ENCODE peak calls at places on chromosomes 12 and 14, in eight cellular contexts. One of them, this sample, is unnamed.

GRCh38 chr14:68685419-68686211 is 107.3 kb downstream of the ZFP36L1 start:
- DNase-seq in dorsolateral prefrontal cortex: no peak
- DNase-seq in Peyer's patch: no peak
- DNase-seq in B cell: peak; percentile 82
- DNase-seq in BJ: no peak
- DNase-seq in CD4-positive, alpha-beta T cell: peak; percentile 75
- DNase-seq in HFFc6: peak; percentile 63
- DNase-seq in natural killer cell: peak; percentile 66
- DNase-seq in this sample: peak; percentile 88

GRCh38 chr12:108457006-108457733 is 57.9 kb upstream of the FICD start:
- DNase-seq in dorsolateral prefrontal cortex: no peak
- DNase-seq in Peyer's patch: no peak
- DNase-seq in B cell: peak; percentile 30
- DNase-seq in BJ: no peak
- DNase-seq in CD4-positive, alpha-beta T cell: no peak
- DNase-seq in HFFc6: peak; percentile 43
- DNase-seq in natural killer cell: no peak
- DNase-seq in this sample: no peak

GRCh38 chr12:113384778-113385177 is 18.9 kb downstream of the SDS start:
- DNase-seq in dorsolateral prefrontal cortex: no peak
- DNase-seq in Peyer's patch: no peak
- DNase-seq in B cell: no peak
- DNase-seq in BJ: no peak
- DNase-seq in CD4-positive, alpha-beta T cell: no peak
- DNase-seq in HFFc6: no peak
- DNase-seq in natural killer cell: no peak
- DNase-seq in this sample: no peak

GRCh38 chr14:54310151-54310851 is 86.5 kb upstream of the CDKN3 start:
- DNase-seq in dorsolateral prefrontal cortex: no peak
- DNase-seq in Peyer's patch: no peak
- DNase-seq in B cell: no peak
- DNase-seq in BJ: no peak
- DNase-seq in CD4-positive, alpha-beta T cell: no peak
- DNase-seq in HFFc6: no peak
- DNase-seq in natural killer cell: no peak
- DNase-seq in this sample: no peak

GRCh38 chr12:71664411-71665108 is 459 bp downstream of the THAP2 start:
- DNase-seq in dorsolateral prefrontal cortex: no peak
- DNase-seq in Peyer's patch: no peak
- DNase-seq in B cell: no peak
- DNase-seq in BJ: no peak
- DNase-seq in CD4-positive, alpha-beta T cell: no peak
- DNase-seq in HFFc6: no peak
- DNase-seq in natural killer cell: no peak
- DNase-seq in this sample: no peak

GRCh38 chr14:63853831-63854293 is 1.1 kb downstream of the SYNE2 start:
- DNase-seq in dorsolateral prefrontal cortex: no peak
- DNase-seq in Peyer's patch: peak; percentile 54
- DNase-seq in B cell: peak; percentile 46
- DNase-seq in BJ: no peak
- DNase-seq in CD4-positive, alpha-beta T cell: peak; percentile 60
- DNase-seq in HFFc6: peak; percentile 32
- DNase-seq in natural killer cell: peak; percentile 52
- DNase-seq in this sample: no peak

GRCh38 chr12:20125259-20125919 is 242.9 kb upstream of the PDE3A start:
- DNase-seq in dorsolateral prefrontal cortex: no peak
- DNase-seq in Peyer's patch: no peak
- DNase-seq in B cell: no peak
- DNase-seq in BJ: peak; percentile 35
- DNase-seq in CD4-positive, alpha-beta T cell: no peak
- DNase-seq in HFFc6: no peak
- DNase-seq in natural killer cell: no peak
- DNase-seq in this sample: no peak

GRCh38 chr12:12008931-12009611 is 61.7 kb upstream of the BCL2L14 start:
- DNase-seq in dorsolateral prefrontal cortex: no peak
- DNase-seq in Peyer's patch: no peak
- DNase-seq in B cell: no peak
- DNase-seq in BJ: no peak
- DNase-seq in CD4-positive, alpha-beta T cell: peak; percentile 44
- DNase-seq in HFFc6: peak; percentile 62
- DNase-seq in natural killer cell: no peak
- DNase-seq in this sample: peak; percentile 71

GRCh38 chr12:107415834-107416233 is 269.8 kb upstream of the PWP1 start:
- DNase-seq in dorsolateral prefrontal cortex: no peak
- DNase-seq in Peyer's patch: no peak
- DNase-seq in B cell: no peak
- DNase-seq in BJ: peak; percentile 22
- DNase-seq in CD4-positive, alpha-beta T cell: no peak
- DNase-seq in HFFc6: peak; percentile 49
- DNase-seq in natural killer cell: no peak
- DNase-seq in this sample: no peak

GRCh38 chr12:108634225-108634795 is 616 bp upstream of the SELPLG start:
- DNase-seq in dorsolateral prefrontal cortex: no peak
- DNase-seq in Peyer's patch: no peak
- DNase-seq in B cell: no peak
- DNase-seq in BJ: no peak
- DNase-seq in CD4-positive, alpha-beta T cell: peak; percentile 54
- DNase-seq in HFFc6: no peak
- DNase-seq in natural killer cell: peak; percentile 39
- DNase-seq in this sample: peak; percentile 81

GRCh38 chr12:108297424-108297823 is 41.7 kb downstream of the CMKLR1 start:
- DNase-seq in dorsolateral prefrontal cortex: no peak
- DNase-seq in Peyer's patch: no peak
- DNase-seq in B cell: no peak
- DNase-seq in BJ: no peak
- DNase-seq in CD4-positive, alpha-beta T cell: no peak
- DNase-seq in HFFc6: no peak
- DNase-seq in natural killer cell: no peak
- DNase-seq in this sample: no peak

GRCh38 chr12:54215990-54216579 is 27.3 kb upstream of the SMUG1 start:
- DNase-seq in dorsolateral prefrontal cortex: no peak
- DNase-seq in Peyer's patch: no peak
- DNase-seq in B cell: peak; percentile 31
- DNase-seq in BJ: no peak
- DNase-seq in CD4-positive, alpha-beta T cell: no peak
- DNase-seq in HFFc6: no peak
- DNase-seq in natural killer cell: no peak
- DNase-seq in this sample: no peak

GRCh38 chr14:89915114-89915878 is 39.2 kb downstream of the EFCAB11 start:
- DNase-seq in dorsolateral prefrontal cortex: no peak
- DNase-seq in Peyer's patch: no peak
- DNase-seq in B cell: peak; percentile 40
- DNase-seq in BJ: peak; percentile 18
- DNase-seq in CD4-positive, alpha-beta T cell: peak; percentile 55
- DNase-seq in HFFc6: peak; percentile 69
- DNase-seq in natural killer cell: peak; percentile 40
- DNase-seq in this sample: no peak

GRCh38 chr14:58560208-58560607 is 77.6 kb upstream of the DACT1 start:
- DNase-seq in dorsolateral prefrontal cortex: no peak
- DNase-seq in Peyer's patch: no peak
- DNase-seq in B cell: no peak
- DNase-seq in BJ: no peak
- DNase-seq in CD4-positive, alpha-beta T cell: no peak
- DNase-seq in HFFc6: no peak
- DNase-seq in natural killer cell: no peak
- DNase-seq in this sample: no peak

GRCh38 chr12:10191865-10192264 is 13.0 kb downstream of the TMEM52B start:
- DNase-seq in dorsolateral prefrontal cortex: no peak
- DNase-seq in Peyer's patch: no peak
- DNase-seq in B cell: no peak
- DNase-seq in BJ: peak; percentile 89
- DNase-seq in CD4-positive, alpha-beta T cell: no peak
- DNase-seq in HFFc6: peak; percentile 93
- DNase-seq in natural killer cell: no peak
- DNase-seq in this sample: no peak

GRCh38 chr14:22339277-22339676 is 249.7 kb downstream of the DAD1 start:
- DNase-seq in dorsolateral prefrontal cortex: peak; percentile 26
- DNase-seq in Peyer's patch: peak; percentile 48
- DNase-seq in B cell: no peak
- DNase-seq in BJ: no peak
- DNase-seq in CD4-positive, alpha-beta T cell: no peak
- DNase-seq in HFFc6: no peak
- DNase-seq in natural killer cell: no peak
- DNase-seq in this sample: no peak

GRCh38 chr12:62604856-62605255 is 138.2 kb downstream of the MON2 start:
- DNase-seq in dorsolateral prefrontal cortex: no peak
- DNase-seq in Peyer's patch: no peak
- DNase-seq in B cell: no peak
- DNase-seq in BJ: no peak
- DNase-seq in CD4-positive, alpha-beta T cell: no peak
- DNase-seq in HFFc6: peak; percentile 7
- DNase-seq in natural killer cell: no peak
- DNase-seq in this sample: no peak

GRCh38 chr14:100317897-100318808 is 5.0 kb upstream of the SLC25A47 start:
- DNase-seq in dorsolateral prefrontal cortex: peak; percentile 44
- DNase-seq in Peyer's patch: peak; percentile 77
- DNase-seq in B cell: peak; percentile 90
- DNase-seq in BJ: no peak
- DNase-seq in CD4-positive, alpha-beta T cell: peak; percentile 75
- DNase-seq in HFFc6: no peak
- DNase-seq in natural killer cell: peak; percentile 68
- DNase-seq in this sample: no peak

GRCh38 chr12:46050805-46051204 is 60.4 kb upstream of the SCAF11 start:
- DNase-seq in dorsolateral prefrontal cortex: no peak
- DNase-seq in Peyer's patch: no peak
- DNase-seq in B cell: no peak
- DNase-seq in BJ: no peak
- DNase-seq in CD4-positive, alpha-beta T cell: no peak
- DNase-seq in HFFc6: no peak
- DNase-seq in natural killer cell: no peak
- DNase-seq in this sample: no peak

GRCh38 chr12:46046436-46046835 is 56.1 kb upstream of the SCAF11 start:
- DNase-seq in dorsolateral prefrontal cortex: no peak
- DNase-seq in Peyer's patch: no peak
- DNase-seq in B cell: no peak
- DNase-seq in BJ: no peak
- DNase-seq in CD4-positive, alpha-beta T cell: no peak
- DNase-seq in HFFc6: no peak
- DNase-seq in natural killer cell: no peak
- DNase-seq in this sample: no peak

GRCh38 chr12:46043972-46044520 is 53.7 kb upstream of the SCAF11 start:
- DNase-seq in dorsolateral prefrontal cortex: no peak
- DNase-seq in Peyer's patch: no peak
- DNase-seq in B cell: no peak
- DNase-seq in BJ: no peak
- DNase-seq in CD4-positive, alpha-beta T cell: no peak
- DNase-seq in HFFc6: no peak
- DNase-seq in natural killer cell: no peak
- DNase-seq in this sample: no peak

DNA sequence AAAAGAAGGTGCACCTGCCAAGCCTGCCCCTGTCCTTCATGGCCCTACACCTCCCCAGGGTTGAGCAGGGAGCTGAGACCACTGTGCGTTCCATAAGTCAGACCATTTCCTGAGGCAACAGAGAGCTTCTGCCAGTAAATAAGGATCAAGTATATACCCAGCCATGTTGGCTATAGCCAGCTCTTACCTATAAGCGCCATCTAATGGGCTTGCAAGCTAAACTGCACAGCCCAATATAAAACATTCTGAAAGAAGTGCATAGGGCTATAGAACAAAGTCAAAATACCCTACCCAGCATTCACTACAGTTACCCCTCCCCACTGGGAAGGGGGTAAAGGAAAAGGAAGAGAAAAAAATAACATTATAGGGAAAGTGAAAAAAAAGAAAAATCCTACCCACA is 59.3 kb upstream of the SCAF11 start:
- DNase-seq in dorsolateral prefrontal cortex: no peak
- DNase-seq in Peyer's patch: no peak
- DNase-seq in B cell: no peak
- DNase-seq in BJ: no peak
- DNase-seq in CD4-positive, alpha-beta T cell: no peak
- DNase-seq in HFFc6: no peak
- DNase-seq in natural killer cell: no peak
- DNase-seq in this sample: no peak
- TF ChIP-seq CTCF in dorsolateral prefrontal cortex: no peak
- TF ChIP-seq CTCF in Peyer's patch: no peak
- TF ChIP-seq CTCF in B cell: no peak
- TF ChIP-seq CTCF in BJ: no peak
- TF ChIP-seq CTCF in CD4-positive, alpha-beta T cell: no peak
- TF ChIP-seq CTCF in HFFc6: no peak
- TF ChIP-seq CTCF in natural killer cell: no peak
- TF ChIP-seq CTCF in this sample: no peak

GRCh38 chr12:57012600-57013465 is 3.5 kb downstream of the TAC3 start:
- DNase-seq in dorsolateral prefrontal cortex: no peak
- DNase-seq in Peyer's patch: peak; percentile 15
- DNase-seq in B cell: no peak
- DNase-seq in BJ: no peak
- DNase-seq in CD4-positive, alpha-beta T cell: no peak
- DNase-seq in HFFc6: no peak
- DNase-seq in natural killer cell: no peak
- DNase-seq in this sample: no peak
- TF ChIP-seq CTCF in dorsolateral prefrontal cortex: no peak
- TF ChIP-seq CTCF in Peyer's patch: no peak
- TF ChIP-seq CTCF in B cell: no peak
- TF ChIP-seq CTCF in BJ: no peak
- TF ChIP-seq CTCF in CD4-positive, alpha-beta T cell: no peak
- TF ChIP-seq CTCF in HFFc6: peak; percentile 16
- TF ChIP-seq CTCF in natural killer cell: no peak
- TF ChIP-seq CTCF in this sample: no peak

GRCh38 chr12:130478786-130479185 is 141.1 kb downstream of the PIWIL1 start:
- DNase-seq in dorsolateral prefrontal cortex: no peak
- DNase-seq in Peyer's patch: no peak
- DNase-seq in B cell: no peak
- DNase-seq in BJ: no peak
- DNase-seq in CD4-positive, alpha-beta T cell: no peak
- DNase-seq in HFFc6: no peak
- DNase-seq in natural killer cell: no peak
- DNase-seq in this sample: no peak
- TF ChIP-seq CTCF in dorsolateral prefrontal cortex: no peak
- TF ChIP-seq CTCF in Peyer's patch: no peak
- TF ChIP-seq CTCF in B cell: no peak
- TF ChIP-seq CTCF in BJ: no peak
- TF ChIP-seq CTCF in CD4-positive, alpha-beta T cell: no peak
- TF ChIP-seq CTCF in HFFc6: no peak
- TF ChIP-seq CTCF in natural killer cell: no peak
- TF ChIP-seq CTCF in this sample: no peak

GRCh38 chr14:88422919-88423318 is 37.5 kb downstream of the SPATA7 start:
- DNase-seq in dorsolateral prefrontal cortex: no peak
- DNase-seq in Peyer's patch: no peak
- DNase-seq in B cell: no peak
- DNase-seq in BJ: peak; percentile 28
- DNase-seq in CD4-positive, alpha-beta T cell: no peak
- DNase-seq in HFFc6: peak; percentile 71
- DNase-seq in natural killer cell: no peak
- DNase-seq in this sample: no peak

GRCh38 chr14:88421286-88421685 is 35.8 kb downstream of the SPATA7 start:
- DNase-seq in dorsolateral prefrontal cortex: no peak
- DNase-seq in Peyer's patch: no peak
- DNase-seq in B cell: no peak
- DNase-seq in BJ: no peak
- DNase-seq in CD4-positive, alpha-beta T cell: no peak
- DNase-seq in HFFc6: peak; percentile 10
- DNase-seq in natural killer cell: no peak
- DNase-seq in this sample: no peak

GRCh38 chr14:88422036-88422435 is 36.6 kb downstream of the SPATA7 start:
- DNase-seq in dorsolateral prefrontal cortex: no peak
- DNase-seq in Peyer's patch: no peak
- DNase-seq in B cell: no peak
- DNase-seq in BJ: no peak
- DNase-seq in CD4-positive, alpha-beta T cell: no peak
- DNase-seq in HFFc6: no peak
- DNase-seq in natural killer cell: no peak
- DNase-seq in this sample: no peak

GRCh38 chr14:88420187-88420586 is 34.7 kb downstream of the SPATA7 start:
- DNase-seq in dorsolateral prefrontal cortex: no peak
- DNase-seq in Peyer's patch: no peak
- DNase-seq in B cell: no peak
- DNase-seq in BJ: no peak
- DNase-seq in CD4-positive, alpha-beta T cell: no peak
- DNase-seq in HFFc6: no peak
- DNase-seq in natural killer cell: no peak
- DNase-seq in this sample: no peak

GRCh38 chr14:88417594-88417993 is 32.1 kb downstream of the SPATA7 start:
- DNase-seq in dorsolateral prefrontal cortex: no peak
- DNase-seq in Peyer's patch: no peak
- DNase-seq in B cell: no peak
- DNase-seq in BJ: no peak
- DNase-seq in CD4-positive, alpha-beta T cell: no peak
- DNase-seq in HFFc6: no peak
- DNase-seq in natural killer cell: no peak
- DNase-seq in this sample: no peak
- TF ChIP-seq CTCF in dorsolateral prefrontal cortex: no peak
- TF ChIP-seq CTCF in Peyer's patch: no peak
- TF ChIP-seq CTCF in B cell: no peak
- TF ChIP-seq CTCF in BJ: no peak
- TF ChIP-seq CTCF in CD4-positive, alpha-beta T cell: no peak
- TF ChIP-seq CTCF in HFFc6: no peak
- TF ChIP-seq CTCF in natural killer cell: no peak
- TF ChIP-seq CTCF in this sample: no peak